ENCODE peak calls at places on chromosomes 12 and 14, in four cellular contexts. U, E, N and M are unnamed samples.

GRCh38 chr12:92437452-92437851 is 265.3 kb upstream of the PLEKHG7 start:
- DNase-seq in E (no peak), U (no peak), N (no peak), M (no peak)

GRCh38 chr14:65278589-65278988 is 133.9 kb upstream of the FUT8 start:
- DNase-seq in N (no peak), E (no peak), U (no peak), M (no peak)

GRCh38 chr12:28611501-28611900 is 421.2 kb downstream of the CCDC91 start:
- DNase-seq in N (no peak), E (no peak), U (no peak), M (peak; percentile 58)

GRCh38 chr14:75697371-75697770 is 36.3 kb downstream of the TTLL5 start:
- DNase-seq in E (no peak), N (no peak), U (no peak), M (no peak)

GRCh38 chr14:77364146-77364545 is 12.7 kb downstream of the TMED8 start:
- DNase-seq in N (no peak), U (no peak), E (no peak), M (no peak)

GRCh38 chr12:68374315-68374982 is 42.3 kb upstream of the MDM1 start:
- DNase-seq in N (peak; percentile 67), U (no peak), E (peak; percentile 76), M (no peak)

GRCh38 chr12:42426733-42427132 is 100.8 kb downstream of the PPHLN1 start:
- DNase-seq in E (no peak), N (no peak), U (no peak), M (no peak)

GRCh38 chr14:97523936-97524335 is 726.8 kb downstream of the VRK1 start:
- DNase-seq in N (no peak), E (no peak), U (no peak), M (no peak)

GRCh38 chr12:122062832-122063690 is 15.5 kb upstream of the MLXIP start:
- DNase-seq in N (no peak), E (no peak), U (no peak), M (peak; percentile 64)

GRCh38 chr12:57815177-57816000 is 3.1 kb downstream of the AVIL start:
- DNase-seq in N (no peak), E (no peak), U (no peak), M (no peak)

GRCh38 chr12:49792181-49792970 is 35.8 kb downstream of the NCKAP5L start:
- DNase-seq in E (no peak), N (no peak), U (no peak), M (no peak)

GRCh38 chr12:3314306-3314663 is 176.7 kb upstream of the PRMT8 start:
- DNase-seq in E (no peak), N (no peak), U (no peak), M (no peak)

GRCh38 chr14:22829661-22830328 is at the start of gene MRPL52:
- DNase-seq in E (peak; percentile 94), U (peak; percentile 95), N (peak; percentile 91), M (peak; percentile 90)

GRCh38 chr12:49662998-49663843 is 39.9 kb downstream of the PRPF40B start:
- DNase-seq in U (peak; percentile 77), N (peak; percentile 85), E (peak; percentile 85), M (peak; percentile 50)

GRCh38 chr14:94342334-94342934 is 19.3 kb upstream of the SERPINA6 start:
- DNase-seq in U (peak; percentile 84), E (no peak), N (no peak), M (peak; percentile 96)